ENCODE peak calls at places on chromosomes 12 and 14, in seven cellular contexts. One of them, this sample, is unnamed.

GRCh38 chr12:79317184-79317847 is 373.4 kb downstream of the PAWR start:
- DNase-seq in HepG2: no peak
- DNase-seq in HCT116: no peak
- DNase-seq in SK-N-SH: no peak
- DNase-seq in H1: no peak
- DNase-seq in K562: no peak
- DNase-seq in GM12878: no peak
- DNase-seq in this sample: no peak

GRCh38 chr12:65430571-65431306 is 152.3 kb downstream of the MSRB3 start:
- DNase-seq in HepG2: peak
- DNase-seq in HCT116: peak
- DNase-seq in SK-N-SH: no peak
- DNase-seq in H1: no peak
- DNase-seq in K562: no peak
- DNase-seq in GM12878: no peak
- DNase-seq in this sample: no peak

GRCh38 chr14:96823652-96824051 is 26.5 kb downstream of the VRK1 start:
- DNase-seq in HepG2: no peak
- DNase-seq in HCT116: no peak
- DNase-seq in SK-N-SH: no peak
- DNase-seq in H1: no peak
- DNase-seq in K562: no peak
- DNase-seq in GM12878: no peak
- DNase-seq in this sample: no peak

GRCh38 chr14:68828728-68829127 is 35.9 kb upstream of the ZFP36L1 start:
- DNase-seq in HepG2: no peak
- DNase-seq in HCT116: no peak
- DNase-seq in SK-N-SH: no peak
- DNase-seq in H1: no peak
- DNase-seq in K562: no peak
- DNase-seq in GM12878: no peak
- DNase-seq in this sample: no peak

GRCh38 chr14:73833530-73834257 is 17.9 kb upstream of the PTGR2 start:
- DNase-seq in HepG2: peak
- DNase-seq in HCT116: no peak
- DNase-seq in SK-N-SH: no peak
- DNase-seq in H1: no peak
- DNase-seq in K562: no peak
- DNase-seq in GM12878: no peak
- DNase-seq in this sample: peak

GRCh38 chr14:50943261-50943942 is 881 bp downstream of the PYGL start:
- DNase-seq in HepG2: peak
- DNase-seq in HCT116: peak
- DNase-seq in SK-N-SH: no peak
- DNase-seq in H1: peak
- DNase-seq in K562: peak
- DNase-seq in GM12878: no peak
- DNase-seq in this sample: peak

GRCh38 chr14:94129111-94129757 is at the start of gene IFI27L2:
- DNase-seq in HepG2: peak
- DNase-seq in HCT116: peak
- DNase-seq in SK-N-SH: peak
- DNase-seq in H1: peak
- DNase-seq in K562: peak
- DNase-seq in GM12878: no peak
- DNase-seq in this sample: peak

GRCh38 chr12:68374315-68374982 is 42.3 kb upstream of the MDM1 start:
- DNase-seq in HepG2: no peak
- DNase-seq in HCT116: no peak
- DNase-seq in SK-N-SH: no peak
- DNase-seq in H1: no peak
- DNase-seq in K562: no peak
- DNase-seq in GM12878: peak
- DNase-seq in this sample: no peak

GRCh38 chr12:67647547-67648305 is 819 bp upstream of the DYRK2 start:
- DNase-seq in HepG2: peak
- DNase-seq in HCT116: peak
- DNase-seq in SK-N-SH: peak
- DNase-seq in H1: peak
- DNase-seq in K562: peak
- DNase-seq in GM12878: no peak
- DNase-seq in this sample: peak

GRCh38 chr14:100030441-100031153 is 34.6 kb upstream of the EVL start:
- DNase-seq in HepG2: no peak
- DNase-seq in HCT116: no peak
- DNase-seq in SK-N-SH: no peak
- DNase-seq in H1: no peak
- DNase-seq in K562: no peak
- DNase-seq in GM12878: no peak
- DNase-seq in this sample: no peak
- TF ChIP-seq JUND in HepG2: no peak
- TF ChIP-seq JUND in HCT116: no peak
- TF ChIP-seq JUND in SK-N-SH: peak
- TF ChIP-seq JUND in H1: no peak
- TF ChIP-seq JUND in K562: no peak
- TF ChIP-seq JUND in GM12878: no peak
- TF ChIP-seq JUND in this sample: no peak

GRCh38 chr12:19970116-19970515 is 398.2 kb upstream of the PDE3A start:
- DNase-seq in HepG2: no peak
- DNase-seq in HCT116: no peak
- DNase-seq in SK-N-SH: peak
- DNase-seq in H1: no peak
- DNase-seq in K562: no peak
- DNase-seq in GM12878: no peak
- DNase-seq in this sample: no peak
- TF ChIP-seq JUND in HepG2: no peak
- TF ChIP-seq JUND in HCT116: no peak
- TF ChIP-seq JUND in SK-N-SH: peak
- TF ChIP-seq JUND in H1: no peak
- TF ChIP-seq JUND in K562: no peak
- TF ChIP-seq JUND in GM12878: no peak
- TF ChIP-seq JUND in this sample: no peak

DNA sequence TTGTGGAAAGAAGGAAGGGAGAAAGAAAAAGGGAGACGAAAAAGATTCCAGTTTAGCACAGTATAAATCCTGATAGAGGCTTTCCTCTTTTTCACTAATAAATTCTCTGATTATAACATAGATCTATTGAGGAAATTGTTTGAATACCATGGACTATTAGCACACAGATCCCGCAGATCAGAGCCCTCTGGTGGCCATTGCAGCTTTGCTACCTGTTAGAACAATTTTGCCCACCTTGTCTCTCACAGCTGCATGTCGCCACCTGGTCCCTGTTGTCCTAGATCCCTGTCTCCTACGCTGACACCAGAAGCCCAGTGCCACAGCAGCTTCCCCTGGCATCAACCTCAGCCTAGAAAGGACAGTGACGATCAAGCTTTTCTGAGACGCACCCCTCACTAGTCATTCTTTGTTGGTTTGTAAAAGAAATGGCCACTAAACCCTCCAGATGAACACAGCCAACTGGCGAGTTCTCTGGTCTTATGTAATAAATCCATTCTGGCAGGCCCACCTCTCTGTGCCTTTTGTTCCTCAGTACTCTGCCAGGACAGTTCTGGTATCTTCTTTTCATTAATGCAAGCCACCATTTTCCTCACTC is 9.9 kb downstream of the GPHB5 start:
- DNase-seq in HepG2: peak
- DNase-seq in HCT116: peak
- DNase-seq in SK-N-SH: peak
- DNase-seq in H1: peak
- DNase-seq in K562: peak
- DNase-seq in GM12878: no peak
- DNase-seq in this sample: peak
- TF ChIP-seq JUND in HepG2: no peak
- TF ChIP-seq JUND in HCT116: no peak
- TF ChIP-seq JUND in SK-N-SH: no peak
- TF ChIP-seq JUND in H1: no peak
- TF ChIP-seq JUND in K562: no peak
- TF ChIP-seq JUND in GM12878: no peak
- TF ChIP-seq JUND in this sample: no peak

GRCh38 chr12:47755655-47756562 is 2.8 kb downstream of the RAPGEF3 start:
- DNase-seq in HepG2: no peak
- DNase-seq in HCT116: no peak
- DNase-seq in SK-N-SH: no peak
- DNase-seq in H1: no peak
- DNase-seq in K562: no peak
- DNase-seq in GM12878: peak
- DNase-seq in this sample: no peak
- TF ChIP-seq JUND in HepG2: no peak
- TF ChIP-seq JUND in HCT116: no peak
- TF ChIP-seq JUND in SK-N-SH: no peak
- TF ChIP-seq JUND in H1: no peak
- TF ChIP-seq JUND in K562: no peak
- TF ChIP-seq JUND in GM12878: no peak
- TF ChIP-seq JUND in this sample: no peak

DNA sequence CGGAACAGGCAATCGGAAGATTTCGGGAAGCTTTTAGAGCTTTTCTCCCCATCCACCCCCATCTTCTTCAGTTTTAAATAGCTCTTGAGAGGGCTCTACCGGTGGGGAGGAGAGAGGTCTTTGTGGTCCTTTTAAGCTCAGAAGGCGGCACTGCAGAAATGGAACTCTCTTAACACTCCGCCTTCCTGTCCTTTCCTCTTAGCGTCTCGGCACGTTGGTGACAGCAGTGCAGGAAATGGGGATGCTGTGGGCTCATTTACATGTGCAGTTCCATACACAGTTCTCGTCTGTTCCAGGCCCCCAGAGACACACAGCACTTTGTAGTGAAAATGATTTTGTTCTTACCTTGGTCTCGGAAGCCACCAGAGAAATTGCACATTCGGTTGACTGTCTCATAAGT is 50.4 kb upstream of the RIN3 start:
- DNase-seq in HepG2: no peak
- DNase-seq in HCT116: no peak
- DNase-seq in SK-N-SH: no peak
- DNase-seq in H1: peak
- DNase-seq in K562: no peak
- DNase-seq in GM12878: no peak
- DNase-seq in this sample: no peak
- TF ChIP-seq JUND in HepG2: no peak
- TF ChIP-seq JUND in HCT116: no peak
- TF ChIP-seq JUND in SK-N-SH: no peak
- TF ChIP-seq JUND in H1: no peak
- TF ChIP-seq JUND in K562: no peak
- TF ChIP-seq JUND in GM12878: no peak
- TF ChIP-seq JUND in this sample: no peak

DNA sequence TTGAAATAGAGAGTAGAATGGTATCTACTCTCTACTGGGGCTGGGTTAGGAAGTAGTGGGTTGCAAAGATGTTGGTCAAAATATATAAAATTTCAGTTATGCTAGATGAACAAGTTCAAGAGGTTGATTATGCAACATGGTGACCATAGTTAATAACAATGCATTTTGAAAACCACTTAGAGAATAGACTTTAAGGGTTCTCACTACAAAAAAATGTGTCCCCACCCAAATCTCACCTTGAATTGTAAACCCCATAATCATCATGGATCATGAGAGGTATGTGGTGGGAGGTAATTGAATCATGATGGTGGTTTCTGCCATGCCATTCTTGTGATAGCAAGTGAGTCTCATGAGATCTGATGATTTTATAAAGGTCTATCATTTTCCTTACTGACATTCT is 94.0 kb downstream of the C12orf50 start:
- DNase-seq in HepG2: no peak
- DNase-seq in HCT116: no peak
- DNase-seq in SK-N-SH: no peak
- DNase-seq in H1: no peak
- DNase-seq in K562: no peak
- DNase-seq in GM12878: no peak
- DNase-seq in this sample: no peak
- TF ChIP-seq JUND in HepG2: no peak
- TF ChIP-seq JUND in HCT116: no peak
- TF ChIP-seq JUND in SK-N-SH: no peak
- TF ChIP-seq JUND in H1: no peak
- TF ChIP-seq JUND in K562: no peak
- TF ChIP-seq JUND in GM12878: no peak
- TF ChIP-seq JUND in this sample: no peak

GRCh38 chr14:22316473-22316872 is 272.6 kb downstream of the DAD1 start:
- DNase-seq in HepG2: no peak
- DNase-seq in HCT116: no peak
- DNase-seq in SK-N-SH: no peak
- DNase-seq in H1: no peak
- DNase-seq in K562: no peak
- DNase-seq in GM12878: no peak
- DNase-seq in this sample: no peak

GRCh38 chr14:22315336-22315735 is 273.7 kb downstream of the DAD1 start:
- DNase-seq in HepG2: no peak
- DNase-seq in HCT116: no peak
- DNase-seq in SK-N-SH: no peak
- DNase-seq in H1: no peak
- DNase-seq in K562: no peak
- DNase-seq in GM12878: no peak
- DNase-seq in this sample: no peak

GRCh38 chr14:22319526-22320352 is 269.3 kb downstream of the DAD1 start:
- DNase-seq in HepG2: peak
- DNase-seq in HCT116: peak
- DNase-seq in SK-N-SH: peak
- DNase-seq in H1: no peak
- DNase-seq in K562: no peak
- DNase-seq in GM12878: peak
- DNase-seq in this sample: no peak

GRCh38 chr14:22320353-22320733 is 268.7 kb downstream of the DAD1 start:
- DNase-seq in HepG2: no peak
- DNase-seq in HCT116: no peak
- DNase-seq in SK-N-SH: no peak
- DNase-seq in H1: no peak
- DNase-seq in K562: no peak
- DNase-seq in GM12878: no peak
- DNase-seq in this sample: no peak

GRCh38 chr14:22318951-22319350 is 270.1 kb downstream of the DAD1 start:
- DNase-seq in HepG2: no peak
- DNase-seq in HCT116: no peak
- DNase-seq in SK-N-SH: no peak
- DNase-seq in H1: no peak
- DNase-seq in K562: no peak
- DNase-seq in GM12878: no peak
- DNase-seq in this sample: no peak
- TF ChIP-seq JUND in HepG2: no peak
- TF ChIP-seq JUND in HCT116: no peak
- TF ChIP-seq JUND in SK-N-SH: no peak
- TF ChIP-seq JUND in H1: no peak
- TF ChIP-seq JUND in K562: no peak
- TF ChIP-seq JUND in GM12878: no peak
- TF ChIP-seq JUND in this sample: no peak

GRCh38 chr14:35403397-35404245 is 928 bp downstream of the NFKBIA start:
- DNase-seq in HepG2: peak
- DNase-seq in HCT116: peak
- DNase-seq in SK-N-SH: peak
- DNase-seq in H1: peak
- DNase-seq in K562: peak
- DNase-seq in GM12878: no peak
- DNase-seq in this sample: peak

GRCh38 chr14:35402323-35403084 is 2.0 kb downstream of the NFKBIA start:
- DNase-seq in HepG2: no peak
- DNase-seq in HCT116: no peak
- DNase-seq in SK-N-SH: no peak
- DNase-seq in H1: no peak
- DNase-seq in K562: no peak
- DNase-seq in GM12878: no peak
- DNase-seq in this sample: no peak

GRCh38 chr14:35401853-35402252 is 2.7 kb downstream of the NFKBIA start:
- DNase-seq in HepG2: no peak
- DNase-seq in HCT116: no peak
- DNase-seq in SK-N-SH: no peak
- DNase-seq in H1: no peak
- DNase-seq in K562: no peak
- DNase-seq in GM12878: no peak
- DNase-seq in this sample: no peak

GRCh38 chr14:35404246-35404495 is 378 bp downstream of the NFKBIA start:
- DNase-seq in HepG2: no peak
- DNase-seq in HCT116: no peak
- DNase-seq in SK-N-SH: no peak
- DNase-seq in H1: no peak
- DNase-seq in K562: no peak
- DNase-seq in GM12878: no peak
- DNase-seq in this sample: no peak

GRCh38 chr14:35403085-35403396 is 1.5 kb downstream of the NFKBIA start:
- DNase-seq in HepG2: no peak
- DNase-seq in HCT116: no peak
- DNase-seq in SK-N-SH: no peak
- DNase-seq in H1: no peak
- DNase-seq in K562: peak
- DNase-seq in GM12878: no peak
- DNase-seq in this sample: no peak
- TF ChIP-seq JUND in HepG2: peak
- TF ChIP-seq JUND in HCT116: no peak
- TF ChIP-seq JUND in SK-N-SH: no peak
- TF ChIP-seq JUND in H1: no peak
- TF ChIP-seq JUND in K562: no peak
- TF ChIP-seq JUND in GM12878: no peak
- TF ChIP-seq JUND in this sample: no peak